ENCODE peak calls at places on chromosome 11, in eight cellular contexts. C is tibial artery, P is heart right ventricle, W is cardiac muscle cell, L is transverse colon, O is heart left ventricle, Y is DND-41, Q is mammary epithelial cell. F is an unnamed sample.
A peak's percentile ranks its signal among the peaks of the same experiment; 100 is the strongest.

GRCh38 chr11:123742334-123742733 is 874 bp upstream of the ZNF202 start:
- DNase-seq in Q (no peak), W (peak; percentile 3), Y (no peak), L (no peak), C (no peak), O (no peak), P (no peak), F (no peak)

GRCh38 chr11:14184548-14184947 is 174.4 kb downstream of the RRAS2 start:
- DNase-seq in P (no peak), Q (no peak), W (no peak), C (no peak), L (no peak), Y (no peak), O (no peak), F (no peak)

GRCh38 chr11:27475622-27476021 is 3.0 kb upstream of the LGR4 start:
- DNase-seq in Y (no peak), C (no peak), W (no peak), O (no peak), P (no peak), Q (no peak), L (no peak), F (no peak)

GRCh38 chr11:35144103-35144741 is 5.3 kb downstream of the CD44 start:
- DNase-seq in Y (peak; percentile 77), C (no peak), W (peak; percentile 66), O (no peak), L (peak; percentile 64), P (no peak), Q (peak; percentile 87), F (no peak)

GRCh38 chr11:20015529-20016427 is 144.5 kb downstream of the DBX1 start:
- DNase-seq in W (peak; percentile 33), Y (no peak), L (no peak), Q (peak; percentile 48), O (no peak), C (no peak), P (no peak), F (no peak)

GRCh38 chr11:120527111-120527748 is 15.7 kb downstream of the GRIK4 start:
- DNase-seq in Y (no peak), L (no peak), Q (no peak), C (no peak), W (peak; percentile 53), O (no peak), P (no peak), F (no peak)

GRCh38 chr11:1879342-1879940 is 12.3 kb downstream of the PRR33 start:
- DNase-seq in C (peak; percentile 64), L (no peak), O (peak; percentile 37), Q (no peak), Y (no peak), P (no peak), W (no peak), F (peak; percentile 18)

GRCh38 chr11:85099522-85099921 is 527.6 kb downstream of the DLG2 start:
- DNase-seq in L (no peak), Q (no peak), O (no peak), C (no peak), P (no peak), W (no peak), Y (no peak), F (no peak)

GRCh38 chr11:121356357-121356756 is 63.8 kb downstream of the SC5D start:
- DNase-seq in P (no peak), Y (no peak), O (no peak), L (no peak), C (no peak), W (no peak), Q (peak; percentile 48), F (no peak)

GRCh38 chr11:17593466-17594245 is 46.6 kb downstream of the OTOG start:
- DNase-seq in O (no peak), Y (no peak), L (no peak), W (no peak), P (no peak), Q (no peak), C (peak; percentile 46), F (no peak)

GRCh38 chr11:87501388-87501787 is 463.7 kb downstream of the TMEM135 start:
- DNase-seq in O (no peak), W (no peak), L (no peak), P (no peak), Q (no peak), Y (no peak), C (no peak), F (no peak)

GRCh38 chr11:101516546-101516945 is 67.3 kb downstream of the TRPC6 start:
- DNase-seq in O (no peak), Q (no peak), P (no peak), Y (no peak), W (no peak), C (no peak), L (no peak), F (no peak)

GRCh38 chr11:102850973-102851745 is 7.8 kb upstream of the MMP3 start:
- DNase-seq in Q (peak; percentile 92), W (peak; percentile 16), O (no peak), L (peak; percentile 15), C (no peak), P (no peak), Y (no peak), F (no peak)

GRCh38 chr11:128830836-128831780 is 36.0 kb downstream of the KCNJ1 start:
- DNase-seq in W (peak; percentile 91), Y (peak; percentile 87), C (peak; percentile 86), Q (peak; percentile 58), L (peak; percentile 83), O (peak; percentile 81), P (peak; percentile 85), F (peak; percentile 89)

GRCh38 chr11:128827494-128827893 is 39.6 kb downstream of the KCNJ1 start:
- DNase-seq in O (no peak), W (no peak), Y (no peak), P (no peak), L (no peak), C (no peak), Q (no peak), F (no peak)

GRCh38 chr11:128830290-128830813 is 36.7 kb downstream of the KCNJ1 start:
- DNase-seq in C (no peak), W (no peak), O (no peak), Q (no peak), L (no peak), P (no peak), Y (peak; percentile 21), F (no peak)

GRCh38 chr11:128825050-128825806 is 41.9 kb downstream of the KCNJ1 start:
- DNase-seq in P (no peak), W (peak; percentile 25), L (no peak), C (no peak), O (no peak), Q (no peak), Y (no peak), F (no peak)

DNA sequence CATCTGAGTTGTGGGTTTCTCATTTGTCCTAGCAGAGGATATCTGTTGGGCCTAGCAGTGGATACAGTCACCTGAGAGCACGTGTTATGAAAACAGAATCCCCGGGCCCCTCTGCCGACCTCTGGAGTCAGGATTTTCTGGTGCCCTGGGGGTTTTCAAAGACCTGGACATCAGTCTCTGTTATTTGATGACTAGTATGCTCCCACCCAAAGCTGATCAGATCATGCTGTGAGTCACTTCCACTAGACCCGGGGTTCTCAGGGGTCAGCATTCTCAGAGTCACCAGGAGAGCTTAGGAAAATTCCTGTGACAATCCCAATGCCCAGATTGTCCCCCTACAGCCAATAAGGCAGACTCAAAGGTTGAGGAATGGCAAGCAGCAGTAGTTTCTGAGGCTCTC is 38.7 kb downstream of the KCNJ1 start:
- DNase-seq in W (no peak), P (no peak), Q (no peak), C (no peak), Y (no peak), O (no peak), L (no peak), F (no peak)
- H3K4me1 ChIP-seq in W (no peaks in the 10 kb centered on the region), P (peaks cover 39% of the 10 kb centered on the region), Q (peaks cover 6% of the 10 kb centered on the region), C (peaks cover 10% of the 10 kb centered on the region), Y (peaks cover 19% of the 10 kb centered on the region), O (no peaks in the 10 kb centered on the region), L (no peaks in the 10 kb centered on the region), F (no peaks in the 10 kb centered on the region)

DNA sequence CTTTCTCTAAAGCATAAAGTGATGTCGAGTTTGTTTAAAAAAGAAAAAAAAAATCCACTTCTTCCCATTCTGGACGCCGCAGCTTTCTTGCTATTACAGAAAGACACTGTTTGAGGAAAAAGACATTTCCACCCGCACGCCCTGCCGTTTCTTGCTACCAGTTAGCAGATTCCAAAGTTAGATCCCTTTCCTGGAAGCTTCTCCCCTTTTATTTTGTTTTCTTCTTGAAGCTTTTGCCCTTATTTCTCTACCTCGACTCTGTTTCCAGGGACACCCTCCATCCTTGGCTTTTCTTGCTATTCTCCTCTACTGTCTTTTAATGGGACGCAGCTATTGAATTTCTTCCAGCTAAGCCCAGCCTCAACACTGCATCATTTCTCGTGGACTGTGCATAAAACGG is 1.5 kb downstream of the GRIA4 start:
- DNase-seq in Y (no peak), O (no peak), W (no peak), Q (no peak), L (no peak), P (no peak), C (no peak), F (no peak)
- H3K4me3 ChIP-seq in Y (no peak overlapping the region), O (no peak overlapping the region), W (peak overlapping the region; percentile 71), Q (no peak overlapping the region), L (no peak overlapping the region), P (no peak overlapping the region), C (no peak overlapping the region), F (no peak overlapping the region)

GRCh38 chr11:111836162-111836561 is 35.2 kb downstream of the ALG9 start:
- DNase-seq in L (no peak), Y (no peak), W (peak; percentile 21), Q (no peak), O (no peak), C (no peak), P (no peak), F (no peak)

GRCh38 chr11:111835665-111836064 is 35.7 kb downstream of the ALG9 start:
- DNase-seq in O (no peak), P (no peak), L (no peak), Q (no peak), W (no peak), C (no peak), Y (no peak), F (no peak)

GRCh38 chr11:111834432-111835163 is 36.8 kb downstream of the ALG9 start:
- DNase-seq in O (no peak), W (no peak), Y (no peak), C (no peak), L (no peak), P (no peak), Q (no peak), F (no peak)

GRCh38 chr11:111836766-111837165 is 34.6 kb downstream of the ALG9 start:
- DNase-seq in C (no peak), W (peak; percentile 54), P (no peak), O (no peak), Y (no peak), L (no peak), Q (no peak), F (no peak)

DNA sequence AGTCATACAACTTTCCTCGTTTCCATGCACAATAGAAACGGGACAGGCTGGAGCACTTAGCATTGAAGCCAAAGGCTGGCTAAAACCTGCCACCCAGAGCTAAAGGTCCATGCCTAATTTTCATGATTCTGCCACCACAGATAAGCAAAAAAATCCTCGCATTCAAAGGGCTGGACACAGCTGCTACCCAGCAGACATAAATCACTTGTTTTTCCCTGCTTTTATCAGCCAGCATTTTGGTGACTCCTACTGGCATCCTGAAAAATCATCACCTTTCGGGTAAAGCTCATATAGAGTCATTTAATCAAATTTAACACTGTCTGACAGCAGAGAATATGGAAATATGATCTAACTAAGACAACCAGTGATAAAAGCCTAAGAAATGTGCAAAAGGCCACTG is 37.9 kb downstream of the ALG9 start:
- DNase-seq in C (no peak), P (no peak), Y (no peak), L (no peak), O (no peak), W (peak; percentile 7), Q (no peak), F (no peak)
- TF ChIP-seq CTCF in C (no peak), P (peak; percentile 48), Y (no peak), L (no peak), O (no peak), W (no peak), Q (no peak), F (no peak)

GRCh38 chr11:65786786-65787636 is at the start of gene OVOL1:
- DNase-seq in Q (peak; percentile 54), P (no peak), Y (no peak), L (peak; percentile 91), C (no peak), W (no peak), O (no peak), F (peak; percentile 91)
- H3K4me1 ChIP-seq in Q (peaks cover 42% of the 10 kb centered on the region), P (peaks cover 17% of the 10 kb centered on the region), Y (peaks cover under 1% of the 10 kb centered on the region), L (peaks cover 9% of the 10 kb centered on the region), C (peaks cover 40% of the 10 kb centered on the region), W (no peaks in the 10 kb centered on the region), O (no peaks in the 10 kb centered on the region), F (peaks cover 30% of the 10 kb centered on the region)

F was measured in mucosa of descending colon.